ENCODE peak calls at places on chromosomes 6 and 20, in ten cellular contexts. Z is cardiac muscle cell, S is AG09309, L is T1000, R is AG09319, T is BJ, C is fibroblast of lung, X is Daoy, Q is activated T-cell treated with anti-CD3 and anti-CD28 coated beads for 1 hour, A is foreskin keratinocyte. K is an unnamed sample.

GRCh38 chr6:142266060-142266459 is 35.7 kb upstream of the ADGRG6 start:
- DNase-seq in X (no peak), L (no peak), R (no peak), Z (peak; percentile 9), C (no peak), Q (no peak), T (no peak), A (no peak), S (no peak), K (no peak)

GRCh38 chr6:9131616-9132015 is 696.3 kb upstream of the SLC35B3 start:
- DNase-seq in T (no peak), A (no peak), Q (no peak), L (no peak), R (no peak), Z (no peak), X (peak; percentile 17), S (no peak), C (no peak), K (no peak)

GRCh38 chr6:51541847-51542246 is 545.6 kb downstream of the PKHD1 start:
- DNase-seq in R (no peak), Q (no peak), Z (no peak), L (no peak), A (peak; percentile 17), S (no peak), C (no peak), X (no peak), T (no peak), K (no peak)

GRCh38 chr6:112357801-112358200 is 10.7 kb downstream of the RFPL4B start:
- DNase-seq in Z (peak; percentile 42), R (peak; percentile 34), S (peak; percentile 73), T (peak; percentile 45), C (peak; percentile 71), X (no peak), Q (no peak), L (peak; percentile 12), A (peak; percentile 20), K (no peak)

GRCh38 chr6:40349092-40349491 is 238.1 kb downstream of the LRFN2 start:
- DNase-seq in Q (no peak), S (no peak), R (no peak), T (no peak), L (no peak), A (no peak), Z (peak; percentile 59), X (peak; percentile 19), C (peak; percentile 51), K (no peak)

GRCh38 chr6:35469711-35470662 is 1.8 kb downstream of the RPL10A start:
- DNase-seq in S (no peak), Z (peak; percentile 34), T (no peak), L (no peak), C (no peak), A (no peak), Q (no peak), X (peak; percentile 43), R (no peak), K (no peak)

GRCh38 chr6:37130704-37131103 is 39.2 kb upstream of the PIM1 start:
- DNase-seq in A (no peak), C (peak; percentile 54), R (no peak), Z (no peak), S (no peak), T (no peak), L (no peak), X (peak; percentile 56), Q (no peak), K (no peak)

GRCh38 chr6:17712573-17712972 is 5.8 kb upstream of the NUP153 start:
- DNase-seq in C (no peak), R (no peak), Z (no peak), X (no peak), S (no peak), Q (no peak), A (no peak), L (no peak), T (no peak), K (no peak)

GRCh38 chr20:3101737-3102574 is 17.4 kb upstream of the AVP start:
- DNase-seq in L (no peak), Z (no peak), C (no peak), Q (no peak), S (no peak), A (no peak), T (no peak), R (no peak), X (no peak), K (no peak)

GRCh38 chr20:34709836-34710567 is 5.9 kb downstream of the TP53INP2 start:
- DNase-seq in R (peak; percentile 16), Z (peak; percentile 28), S (no peak), T (no peak), C (peak; percentile 66), L (peak; percentile 64), Q (peak; percentile 58), X (peak; percentile 65), A (no peak), K (peak; percentile 85)

GRCh38 chr6:81002126-81002525 is 750.4 kb downstream of the TENT5A start:
- DNase-seq in R (no peak), C (peak; percentile 16), L (no peak), Z (peak; percentile 25), S (no peak), Q (no peak), A (no peak), X (no peak), T (no peak), K (no peak)

GRCh38 chr6:118894425-118895240 is 681 bp downstream of the ASF1A start:
- DNase-seq in T (no peak), X (peak; percentile 68), Z (peak; percentile 81), Q (peak; percentile 41), C (peak; percentile 65), R (no peak), L (no peak), A (no peak), S (no peak), K (peak; percentile 80)

GRCh38 chr6:70673601-70674000 is 5.9 kb downstream of the SMAP1 start:
- DNase-seq in A (no peak), R (no peak), S (no peak), Q (no peak), Z (peak; percentile 43), X (peak; percentile 56), C (peak; percentile 59), L (no peak), T (no peak), K (no peak)

GRCh38 chr20:32119734-32120133 is 10.2 kb downstream of the TM9SF4 start:
- DNase-seq in L (no peak), X (no peak), Q (no peak), R (no peak), C (no peak), T (no peak), A (no peak), S (no peak), Z (no peak), K (no peak)

GRCh38 chr6:54206510-54206909 is 95.3 kb downstream of the MLIP start:
- DNase-seq in R (no peak), Z (no peak), L (no peak), Q (no peak), S (no peak), X (no peak), C (no peak), A (no peak), T (no peak), K (no peak)

GRCh38 chr6:91476000-91476399 is 889.1 kb upstream of the MAP3K7 start:
- DNase-seq in X (peak; percentile 13), Z (peak; percentile 37), L (no peak), A (peak; percentile 19), S (no peak), Q (no peak), R (no peak), T (no peak), C (peak; percentile 83), K (no peak)

GRCh38 chr20:53736122-53736756 is 142.6 kb upstream of the ZNF217 start:
- DNase-seq in A (peak; percentile 54), R (no peak), Q (no peak), C (peak; percentile 67), X (no peak), S (no peak), L (no peak), Z (peak; percentile 42), T (no peak), K (no peak)

GRCh38 chr6:10582774-10583508 is 61.8 kb downstream of the GCNT2 start:
- DNase-seq in S (no peak), A (peak; percentile 35), R (no peak), C (no peak), X (no peak), L (no peak), Z (no peak), Q (no peak), T (no peak), K (no peak)

GRCh38 chr6:53273356-53273755 is 75.4 kb downstream of the ELOVL5 start:
- DNase-seq in T (no peak), X (no peak), R (no peak), Z (no peak), L (no peak), S (no peak), Q (no peak), C (no peak), A (no peak), K (no peak)

GRCh38 chr6:148577687-148578488 is 168.9 kb upstream of the UST start:
- DNase-seq in R (peak; percentile 54), L (peak; percentile 49), A (peak; percentile 7), S (peak; percentile 52), T (no peak), C (peak; percentile 70), X (peak; percentile 91), Q (peak; percentile 10), Z (peak; percentile 87), K (peak; percentile 67)

GRCh38 chr20:21640556-21640955 is 64.9 kb upstream of the PAX1 start:
- DNase-seq in L (no peak), Z (no peak), A (no peak), C (no peak), R (no peak), T (no peak), X (peak; percentile 55), S (no peak), Q (no peak), K (no peak)

GRCh38 chr6:32624565-32624964 is 12.6 kb upstream of the HLA-DQA1 start:
- DNase-seq in S (no peak), T (no peak), Z (no peak), L (no peak), R (no peak), C (no peak), A (no peak), Q (no peak), X (no peak), K (no peak)